ENCODE peak calls at places on chromosomes 11 and 22, in eight cellular contexts. N, V, E, P, C, W, J and R are unnamed samples.
A peak's percentile ranks its signal among the peaks of the same experiment; 100 is the strongest.

GRCh38 chr11:129631201-129631600 is 184.4 kb upstream of the TMEM45B start:
- DNase-seq in N (no peak), V (no peak), E (no peak), P (no peak), C (no peak), W (no peak), J (no peak), R (no peak)

GRCh38 chr11:128365044-128365443 is 222.3 kb downstream of the ETS1 start:
- DNase-seq in N (peak; percentile 78), V (no peak), E (no peak), P (peak; percentile 52), C (no peak), W (no peak), J (peak; percentile 51), R (no peak)

GRCh38 chr11:68471360-68472340 is 11.1 kb downstream of the PPP6R3 start:
- DNase-seq in N (no peak), V (no peak), E (peak; percentile 34), P (peak; percentile 89), C (no peak), W (no peak), J (no peak), R (no peak)

GRCh38 chr22:24694971-24695928 is 79.3 kb downstream of the PIWIL3 start:
- DNase-seq in N (no peak), V (no peak), E (no peak), P (no peak), C (no peak), W (peak; percentile 89), J (no peak), R (no peak)

GRCh38 chr22:38724926-38725571 is 19.3 kb downstream of the GTPBP1 start:
- DNase-seq in N (peak; percentile 56), V (no peak), E (no peak), P (peak; percentile 22), C (no peak), W (no peak), J (peak; percentile 47), R (peak; percentile 40)

GRCh38 chr11:20617346-20617745 is 17.9 kb downstream of the SLC6A5 start:
- DNase-seq in N (no peak), V (no peak), E (no peak), P (no peak), C (no peak), W (no peak), J (no peak), R (no peak)

GRCh38 chr11:134561348-134561720 is 149.3 kb upstream of the B3GAT1 start:
- DNase-seq in N (no peak), V (no peak), E (no peak), P (no peak), C (peak; percentile 31), W (peak; percentile 48), J (no peak), R (no peak)

GRCh38 chr11:64788321-64789215 is 10.2 kb upstream of the SF1 start:
- DNase-seq in N (no peak), V (no peak), E (no peak), P (no peak), C (no peak), W (peak; percentile 49), J (no peak), R (no peak)

GRCh38 chr11:58921778-58922390 is 17.4 kb upstream of the GLYATL1 start:
- DNase-seq in N (no peak), V (no peak), E (no peak), P (no peak), C (no peak), W (no peak), J (no peak), R (no peak)

DNA sequence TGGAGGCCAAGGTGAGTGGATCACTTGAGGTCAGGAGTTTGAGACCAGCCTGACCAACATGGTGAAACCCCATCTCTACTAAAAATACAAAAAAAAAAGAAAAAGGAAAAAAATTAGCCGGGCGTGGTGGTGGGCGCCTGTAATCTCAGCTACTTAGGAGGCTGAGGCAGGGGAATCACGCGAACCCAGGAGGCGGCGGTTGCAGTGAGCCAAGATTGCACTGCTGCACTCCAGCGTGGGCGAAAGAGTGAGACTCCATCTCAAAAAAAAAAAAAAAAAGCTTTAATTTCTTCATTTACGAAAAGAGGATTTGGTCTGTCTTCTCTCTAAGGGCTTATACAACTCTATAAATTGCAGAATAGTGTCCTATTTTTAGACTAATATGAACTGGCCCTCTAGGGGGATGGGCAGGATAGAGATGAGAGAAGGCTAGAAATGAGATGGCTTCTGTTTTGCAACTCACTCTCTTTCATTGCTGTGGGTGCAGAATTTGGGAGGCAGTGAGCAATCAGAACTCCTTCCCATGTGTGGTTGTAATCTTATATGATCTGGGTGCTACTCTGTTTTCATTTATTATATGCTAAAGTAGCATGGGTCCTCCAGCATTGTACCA is 11.3 kb downstream of the MAML2 start:
- DNase-seq in N (no peak), V (no peak), E (no peak), P (no peak), C (no peak), W (peak; percentile 83), J (no peak), R (no peak)
- H3K4me3 ChIP-seq in N (no peak overlapping the region), V (no peak overlapping the region), E (no peak overlapping the region), P (no peak overlapping the region), C (no peak overlapping the region), W (no peak overlapping the region), J (no peak overlapping the region), R (no peak overlapping the region)

GRCh38 chr11:74015919-74016684 is 7.2 kb upstream of the UCP3 start:
- DNase-seq in N (no peak), V (peak; percentile 89), E (no peak), P (no peak), C (no peak), W (no peak), J (no peak), R (no peak)
- H3K36me3 ChIP-seq in N (no peaks in the 10 kb centered on the region), V (no peaks in the 10 kb centered on the region), E (no peaks in the 10 kb centered on the region), P (no peaks in the 10 kb centered on the region), C (no peaks in the 10 kb centered on the region), W (no peaks in the 10 kb centered on the region), J (no peaks in the 10 kb centered on the region), R (peaks cover 3% of the 10 kb centered on the region)

GRCh38 chr22:46054878-46055158 is 77.9 kb upstream of the WNT7B start:
- DNase-seq in N (no peak), V (no peak), E (no peak), P (no peak), C (no peak), W (peak; percentile 22), J (no peak), R (no peak)

GRCh38 chr22:46056169-46057041 is 79.4 kb upstream of the WNT7B start:
- DNase-seq in N (no peak), V (no peak), E (no peak), P (no peak), C (no peak), W (peak; percentile 64), J (no peak), R (peak; percentile 64)

GRCh38 chr22:46055851-46056168 is 78.8 kb upstream of the WNT7B start:
- DNase-seq in N (no peak), V (no peak), E (no peak), P (no peak), C (no peak), W (no peak), J (no peak), R (no peak)

GRCh38 chr22:46054091-46054877 is 77.3 kb upstream of the WNT7B start:
- DNase-seq in N (no peak), V (peak; percentile 28), E (no peak), P (no peak), C (peak; percentile 73), W (no peak), J (no peak), R (peak; percentile 83)

GRCh38 chr22:46055176-46055850 is 78.4 kb upstream of the WNT7B start:
- DNase-seq in N (no peak), V (no peak), E (no peak), P (no peak), C (no peak), W (peak; percentile 75), J (no peak), R (no peak)
- H3K4me3 ChIP-seq in N (no peak overlapping the region), V (no peak overlapping the region), E (peak overlapping the region; percentile 76), P (no peak overlapping the region), C (peak overlapping the region; percentile 33), W (peak overlapping the region; percentile 81), J (no peak overlapping the region), R (peak overlapping the region; percentile 44)

GRCh38 chr11:107564877-107565218 is 687 bp downstream of the ALKBH8 start:
- DNase-seq in N (no peak), V (no peak), E (no peak), P (no peak), C (no peak), W (no peak), J (no peak), R (no peak)
- H3K36me3 ChIP-seq in N (no peaks in the 10 kb centered on the region), V (peaks cover 4% of the 10 kb centered on the region), E (no peaks in the 10 kb centered on the region), P (no peaks in the 10 kb centered on the region), C (peaks cover 2% of the 10 kb centered on the region), W (no peaks in the 10 kb centered on the region), J (no peaks in the 10 kb centered on the region), R (no peaks in the 10 kb centered on the region)

GRCh38 chr11:76639621-76640020 is 30.9 kb downstream of the LRRC32 start:
- DNase-seq in N (no peak), V (no peak), E (no peak), P (no peak), C (no peak), W (no peak), J (no peak), R (no peak)

GRCh38 chr11:76638267-76639197 is 32.0 kb downstream of the LRRC32 start:
- DNase-seq in N (no peak), V (no peak), E (no peak), P (no peak), C (no peak), W (no peak), J (no peak), R (no peak)

GRCh38 chr11:76635991-76636520 is 34.5 kb downstream of the LRRC32 start:
- DNase-seq in N (no peak), V (no peak), E (no peak), P (no peak), C (no peak), W (no peak), J (no peak), R (no peak)

GRCh38 chr11:76636826-76637460 is 33.6 kb downstream of the LRRC32 start:
- DNase-seq in N (no peak), V (no peak), E (no peak), P (no peak), C (no peak), W (no peak), J (no peak), R (no peak)

DNA sequence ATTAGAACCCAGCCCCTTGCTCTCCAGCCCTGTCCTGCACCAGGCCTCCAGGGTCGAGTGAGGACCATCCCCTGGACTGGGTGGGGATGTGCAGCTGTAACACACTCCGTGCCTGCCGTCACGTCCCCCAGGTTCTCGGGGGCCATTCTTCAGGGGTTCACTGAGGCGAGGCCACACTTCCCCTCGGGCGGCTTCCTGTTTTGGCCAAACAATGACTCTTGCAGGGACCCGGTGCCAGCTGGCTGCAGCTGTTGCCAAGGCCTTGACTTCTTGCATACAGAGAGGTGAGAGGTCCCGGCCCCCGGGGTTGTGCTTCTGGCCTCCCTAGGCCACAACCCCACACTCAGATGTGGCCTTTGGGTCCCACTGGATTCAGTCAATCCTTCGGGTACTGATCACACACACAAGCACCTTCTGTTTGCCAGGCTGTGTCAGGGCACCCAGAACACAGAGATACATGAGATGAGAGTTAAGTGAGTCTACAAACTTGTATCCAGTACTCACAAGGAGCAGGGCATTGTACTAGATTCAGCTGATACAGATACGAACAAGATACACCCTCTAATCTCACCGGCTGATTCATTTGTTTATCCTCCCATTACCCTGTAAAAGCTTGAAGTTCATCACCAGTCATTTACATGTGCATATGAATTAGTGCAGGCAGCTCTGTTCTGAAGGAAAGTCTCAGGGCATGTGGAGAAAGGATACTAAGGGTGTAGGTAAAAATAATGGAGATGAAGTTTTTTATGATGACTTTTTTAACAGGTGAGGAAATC is 32.9 kb downstream of the LRRC32 start:
- DNase-seq in N (no peak), V (no peak), E (no peak), P (no peak), C (peak; percentile 40), W (peak; percentile 75), J (no peak), R (no peak)
- H3K4me3 ChIP-seq in N (no peak overlapping the region), V (no peak overlapping the region), E (no peak overlapping the region), P (no peak overlapping the region), C (no peak overlapping the region), W (no peak overlapping the region), J (no peak overlapping the region), R (no peak overlapping the region)

GRCh38 chr22:42596863-42597530 is 17.7 kb downstream of the POLDIP3 start:
- DNase-seq in N (peak; percentile 34), V (no peak), E (no peak), P (no peak), C (no peak), W (no peak), J (no peak), R (no peak)
- H3K36me3 ChIP-seq in N (peaks cover 64% of the 10 kb centered on the region), V (peaks cover 79% of the 10 kb centered on the region), E (peaks cover 82% of the 10 kb centered on the region), P (peaks cover 86% of the 10 kb centered on the region), C (peaks cover 69% of the 10 kb centered on the region), W (peaks cover 100% of the 10 kb centered on the region), J (no peaks in the 10 kb centered on the region), R (peaks cover 87% of the 10 kb centered on the region)